ENCODE peak calls at places on chromosomes 1 and 21, in four cellular contexts. U, H, M and G are unnamed samples.

GRCh38 chr21:46253610-46254124 is 25.1 kb upstream of the LSS start:
- DNase-seq in U (no peak), H (no peak), M (no peak), G (no peak)

GRCh38 chr1:12446593-12446992 is 171.4 kb downstream of the DHRS3 start:
- DNase-seq in U (no peak), H (no peak), M (no peak), G (no peak)

GRCh38 chr1:62687421-62687902 is 724 bp downstream of the DOCK7 start:
- DNase-seq in U (no peak), H (peak; percentile 58), M (peak; percentile 18), G (peak; percentile 28)

GRCh38 chr1:174158767-174159252 is 510 bp upstream of the RABGAP1L start:
- DNase-seq in U (no peak), H (no peak), M (no peak), G (no peak)

GRCh38 chr1:17436380-17437174 is 2.9 kb downstream of the RCC2 start:
- DNase-seq in U (no peak), H (no peak), M (no peak), G (no peak)

GRCh38 chr1:10644307-10645128 is 151.9 kb downstream of the CASZ1 start:
- DNase-seq in U (no peak), H (no peak), M (peak; percentile 64), G (no peak)

GRCh38 chr1:165631403-165632151 is 543 bp downstream of the MGST3 start:
- DNase-seq in U (peak; percentile 33), H (peak; percentile 51), M (peak; percentile 89), G (peak; percentile 35)

GRCh38 chr1:150574260-150575071 is 4.9 kb downstream of the MCL1 start:
- DNase-seq in U (no peak), H (no peak), M (no peak), G (no peak)

GRCh38 chr1:42734201-42735035 is 5.6 kb downstream of the CLDN19 start:
- DNase-seq in U (no peak), H (no peak), M (no peak), G (no peak)

GRCh38 chr1:62271932-62272728 is 47.1 kb downstream of the KANK4 start:
- DNase-seq in U (no peak), H (peak; percentile 53), M (peak; percentile 41), G (no peak)

GRCh38 chr1:92188436-92189255 is 29.1 kb upstream of the C1orf146 start:
- DNase-seq in U (no peak), H (no peak), M (no peak), G (no peak)

GRCh38 chr1:218658899-218659298 is 313.8 kb downstream of the TGFB2 start:
- DNase-seq in U (no peak), H (no peak), M (peak; percentile 94), G (no peak)

GRCh38 chr1:12467570-12468286 is 150.3 kb downstream of the DHRS3 start:
- DNase-seq in U (no peak), H (no peak), M (no peak), G (no peak)

GRCh38 chr1:182703539-182703938 is 19.2 kb upstream of the RGS8 start:
- DNase-seq in U (no peak), H (no peak), M (no peak), G (no peak)

GRCh38 chr1:119298687-119299086 is 69.9 kb upstream of the HAO2 start:
- DNase-seq in U (no peak), H (no peak), M (peak; percentile 34), G (no peak)

GRCh38 chr1:65339866-65340483 is 30.6 kb downstream of the DNAJC6 start:
- DNase-seq in U (no peak), H (no peak), M (peak; percentile 13), G (no peak)

GRCh38 chr1:24850353-24850905 is 79.6 kb downstream of the RUNX3 start:
- DNase-seq in U (no peak), H (no peak), M (no peak), G (no peak)

GRCh38 chr21:33949516-33950424 is 34.2 kb upstream of the ATP5PO start:
- DNase-seq in U (no peak), H (no peak), M (no peak), G (no peak)

GRCh38 chr1:2125375-2126211 is 69.0 kb downstream of the FAAP20 start:
- DNase-seq in U (no peak), H (no peak), M (no peak), G (no peak)

GRCh38 chr1:21939650-21940374 is 2.7 kb upstream of the HSPG2 start:
- DNase-seq in U (peak; percentile 47), H (peak; percentile 62), M (peak; percentile 79), G (peak; percentile 62)

GRCh38 chr1:80054129-80054528 is 1047.6 kb upstream of the ADGRL4 start:
- DNase-seq in U (no peak), H (peak; percentile 41), M (peak; percentile 82), G (no peak)

GRCh38 chr1:27520651-27521050 is 30.7 kb upstream of the WASF2 start:
- DNase-seq in U (peak; percentile 36), H (no peak), M (no peak), G (peak; percentile 29)

GRCh38 chr1:41861509-41862410 is 57.0 kb downstream of the HIVEP3 start:
- DNase-seq in U (no peak), H (no peak), M (no peak), G (peak; percentile 53)

GRCh38 chr1:94033849-94034248 is 87.1 kb downstream of the ABCA4 start:
- DNase-seq in U (no peak), H (no peak), M (no peak), G (no peak)

GRCh38 chr1:112417985-112418607 is 22.1 kb downstream of the CTTNBP2NL start:
- DNase-seq in U (no peak), H (no peak), M (no peak), G (no peak)

GRCh38 chr1:160261526-160261877 is 847 bp downstream of the DCAF8 start:
- DNase-seq in U (no peak), H (peak; percentile 41), M (peak; percentile 94), G (no peak)

GRCh38 chr1:208374391-208374941 is 130.3 kb upstream of the PLXNA2 start:
- DNase-seq in U (no peak), H (peak; percentile 43), M (peak; percentile 81), G (no peak)

GRCh38 chr1:187276677-187277076 is 447.9 kb downstream of the PLA2G4A start:
- DNase-seq in U (no peak), H (no peak), M (no peak), G (no peak)

GRCh38 chr1:143720087-143721023 is 251.4 kb downstream of the FAM72C start:
- DNase-seq in U (no peak), H (no peak), M (peak; percentile 92), G (no peak)

GRCh38 chr1:10639301-10640078 is 157.0 kb downstream of the CASZ1 start:
- DNase-seq in U (no peak), H (no peak), M (no peak), G (no peak)

GRCh38 chr1:211711313-211711712 is 35.9 kb upstream of the NEK2 start:
- DNase-seq in U (no peak), H (no peak), M (no peak), G (no peak)

GRCh38 chr1:91806146-91806545 is 79.8 kb downstream of the TGFBR3 start:
- DNase-seq in U (no peak), H (no peak), M (no peak), G (no peak)

GRCh38 chr1:56434025-56434424 is 145.3 kb downstream of the PLPP3 start:
- DNase-seq in U (no peak), H (no peak), M (no peak), G (no peak)

GRCh38 chr1:53698381-53698980 is 40.5 kb downstream of the GLIS1 start:
- DNase-seq in U (no peak), H (no peak), M (no peak), G (no peak)

GRCh38 chr1:12567288-12567819 is 50.7 kb downstream of the DHRS3 start:
- DNase-seq in U (no peak), H (no peak), M (no peak), G (no peak)